ENCODE peak calls at places on chromosomes 7 and 10, in six cellular contexts. I is right cardiac atrium; W is stimulated activated CD4-positive, alpha-beta T cell treated with anti-CD3 and anti-CD28 coated beads, Interleukin-2, amount 100 ng/mL, for 24 hours; X is EL; V is activated CD4-positive, CD25-positive, alpha-beta regulatory T cell; A is MM.1S. P is an unnamed sample.
A peak's percentile ranks its signal among the peaks of the same experiment; 100 is the strongest.

GRCh38 chr10:61142987-61143386 is 199.0 kb upstream of the RHOBTB1 start:
- DNase-seq in I (no peak), W (no peak), X (no peak), V (no peak), A (no peak), P (no peak)

GRCh38 chr7:104946338-104946737 is 67.7 kb upstream of the KMT2E start:
- DNase-seq in I (no peak), W (no peak), X (no peak), V (no peak), A (no peak), P (no peak)

GRCh38 chr10:34575882-34576281 is 239.2 kb downstream of the PARD3 start:
- DNase-seq in I (no peak), W (no peak), X (peak; percentile 34), V (no peak), A (no peak), P (no peak)

GRCh38 chr7:77537136-77537594 is at the start of gene PTPN12:
- DNase-seq in I (no peak), W (no peak), X (no peak), V (peak; percentile 34), A (no peak), P (no peak)

GRCh38 chr10:6269953-6270867 is 67.5 kb downstream of the PFKFB3 start:
- DNase-seq in I (no peak), W (peak; percentile 71), X (peak; percentile 9), V (peak; percentile 16), A (peak; percentile 64), P (peak; percentile 91)

GRCh38 chr7:76269895-76270294 is 32.6 kb upstream of the HSPB1 start:
- DNase-seq in I (no peak), W (no peak), X (no peak), V (no peak), A (no peak), P (no peak)

GRCh38 chr10:115129752-115130151 is 36.6 kb downstream of the ATRNL1 start:
- DNase-seq in I (no peak), W (no peak), X (peak; percentile 28), V (no peak), A (peak; percentile 51), P (peak; percentile 28)

GRCh38 chr7:105352018-105352612 is 36.6 kb downstream of the SRPK2 start:
- DNase-seq in I (peak; percentile 85), W (peak; percentile 46), X (peak; percentile 87), V (no peak), A (peak; percentile 95), P (peak; percentile 92)

GRCh38 chr10:60883187-60883586 is 60.8 kb downstream of the RHOBTB1 start:
- DNase-seq in I (no peak), W (no peak), X (peak; percentile 22), V (no peak), A (peak; percentile 29), P (peak; percentile 35)

GRCh38 chr10:46518028-46518725 is 38.3 kb downstream of the GPRIN2 start:
- DNase-seq in I (peak; percentile 2), W (peak; percentile 16), X (no peak), V (no peak), A (no peak), P (no peak)